ENCODE peak calls at places on chromosomes 7 and 10, in seven cellular contexts. T, L, P, Y, C, K and H are unnamed samples.

GRCh38 chr7:108515636-108516035 is 10.3 kb downstream of the PNPLA8 start:
- DNase-seq in Y (no peak), L (no peak), K (no peak), T (no peak), C (no peak), P (no peak), H (no peak)

GRCh38 chr10:121692626-121693025 is 94.4 kb upstream of the FGFR2 start:
- DNase-seq in K (no peak), Y (no peak), C (no peak), T (no peak), L (no peak), P (no peak), H (no peak)

GRCh38 chr7:19957664-19958063 is 184.2 kb upstream of the TMEM196 start:
- DNase-seq in Y (no peak), T (peak), K (no peak), P (peak), C (no peak), L (no peak), H (no peak)

GRCh38 chr7:69674701-69675182 is 76.5 kb downstream of the AUTS2 start:
- DNase-seq in L (no peak), P (no peak), C (no peak), K (no peak), Y (no peak), T (no peak), H (no peak)

GRCh38 chr7:101728888-101729883 is 88.2 kb upstream of the CUX1 start:
- DNase-seq in T (no peak), P (peak), K (no peak), C (no peak), L (no peak), Y (no peak), H (no peak)

GRCh38 chr10:100895896-100896295 is 16.9 kb upstream of the SLF2 start:
- DNase-seq in Y (no peak), P (no peak), T (no peak), L (no peak), K (no peak), C (no peak), H (no peak)

GRCh38 chr7:156473476-156474240 is 166.9 kb upstream of the RNF32 start:
- DNase-seq in Y (no peak), P (peak), K (no peak), C (no peak), L (peak), T (no peak), H (no peak)

GRCh38 chr7:47817922-47818321 is 130.3 kb downstream of the PKD1L1 start:
- DNase-seq in T (no peak), K (no peak), C (peak), Y (no peak), P (no peak), L (no peak), H (no peak)

GRCh38 chr10:51176976-51177690 is 102.8 kb downstream of the PRKG1 start:
- DNase-seq in K (no peak), T (peak), L (no peak), P (no peak), Y (peak), C (no peak), H (no peak)

GRCh38 chr7:95690367-95690947 is 81.9 kb upstream of the DYNC1I1 start:
- DNase-seq in K (no peak), C (peak), Y (peak), L (peak), P (peak), T (peak), H (no peak)

GRCh38 chr10:71244638-71245419 is 32.5 kb downstream of the UNC5B start:
- DNase-seq in T (peak), P (no peak), C (peak), L (no peak), Y (peak), K (no peak), H (no peak)

GRCh38 chr10:102409604-102410426 is 8.8 kb downstream of the PSD start:
- DNase-seq in K (no peak), P (no peak), Y (no peak), L (no peak), T (no peak), C (no peak), H (no peak)

GRCh38 chr10:113267616-113268015 is 285.2 kb upstream of the HABP2 start:
- DNase-seq in L (no peak), C (no peak), Y (no peak), K (no peak), P (no peak), T (no peak), H (no peak)

GRCh38 chr7:129013048-129013721 is 41.7 kb downstream of the TNPO3 start:
- DNase-seq in K (no peak), Y (no peak), C (no peak), P (no peak), L (no peak), T (no peak), H (no peak)

GRCh38 chr10:112953075-112953501 is 3.0 kb downstream of the TCF7L2 start:
- DNase-seq in Y (no peak), P (peak), L (no peak), C (no peak), T (no peak), K (no peak), H (no peak)

GRCh38 chr10:111360260-111360925 is 283.6 kb downstream of the ADRA2A start:
- DNase-seq in L (peak), T (peak), C (no peak), P (peak), Y (no peak), K (no peak), H (no peak)

GRCh38 chr7:151175793-151176311 is 8.4 kb upstream of the GBX1 start:
- DNase-seq in P (no peak), L (no peak), T (no peak), Y (no peak), C (no peak), K (no peak), H (no peak)

GRCh38 chr10:123550680-123551096 is 115.5 kb upstream of the GPR26 start:
- DNase-seq in P (no peak), K (no peak), Y (no peak), T (no peak), C (no peak), L (no peak), H (no peak)

GRCh38 chr10:132136097-132136521 is 50.6 kb upstream of the DPYSL4 start:
- DNase-seq in Y (no peak), L (no peak), K (no peak), P (no peak), T (no peak), C (no peak), H (no peak)

GRCh38 chr10:120948889-120949382 is 97.8 kb downstream of the WDR11 start:
- DNase-seq in Y (peak), L (peak), K (no peak), C (peak), P (peak), T (peak), H (peak)

GRCh38 chr10:50536617-50537252 is 87.0 kb downstream of the SGMS1 start:
- DNase-seq in P (peak), K (no peak), Y (no peak), T (no peak), C (no peak), L (no peak), H (no peak)

GRCh38 chr7:16801111-16801542 is 3.7 kb downstream of the AGR2 start:
- DNase-seq in K (no peak), P (peak), Y (peak), T (peak), C (no peak), L (no peak), H (no peak)

GRCh38 chr10:42428534-42428933 is 209.8 kb downstream of the ZNF33B start:
- DNase-seq in K (no peak), L (no peak), P (peak), C (no peak), T (no peak), Y (no peak), H (no peak)

GRCh38 chr10:3542185-3542611 is 242.8 kb downstream of the KLF6 start:
- DNase-seq in C (no peak), L (no peak), Y (peak), P (peak), T (peak), K (no peak), H (no peak)

GRCh38 chr7:121180436-121181063 is 148.2 kb upstream of the WNT16 start:
- DNase-seq in L (no peak), Y (no peak), C (no peak), T (no peak), P (no peak), K (no peak), H (no peak)

GRCh38 chr10:122647383-122647968 is 52.2 kb downstream of the C10orf120 start:
- DNase-seq in T (no peak), K (no peak), C (no peak), Y (no peak), L (no peak), P (no peak), H (no peak)

GRCh38 chr10:34474060-34474376 is 341.1 kb downstream of the PARD3 start:
- DNase-seq in T (no peak), K (no peak), C (no peak), P (peak), Y (no peak), L (no peak), H (no peak)

GRCh38 chr10:127907411-127908105 is 655 bp downstream of the PTPRE start:
- DNase-seq in L (peak), K (no peak), P (peak), T (peak), Y (no peak), C (no peak), H (no peak)

GRCh38 chr10:133100706-133101463 is 13.2 kb downstream of the ADGRA1 start:
- DNase-seq in T (no peak), C (no peak), K (no peak), L (no peak), P (peak), Y (no peak), H (no peak)

GRCh38 chr7:44473295-44473694 is 17.2 kb downstream of the NUDCD3 start:
- DNase-seq in T (no peak), L (no peak), K (no peak), C (no peak), Y (no peak), P (peak), H (no peak)

GRCh38 chr10:77844713-77845454 is 81.7 kb downstream of the DLG5 start:
- DNase-seq in K (no peak), P (peak), Y (peak), T (peak), C (peak), L (no peak), H (no peak)

GRCh38 chr10:124025638-124026336 is 67.6 kb downstream of the CHST15 start:
- DNase-seq in P (no peak), Y (no peak), L (no peak), C (no peak), K (no peak), T (no peak), H (no peak)